ENCODE peak calls at places on chromosome 1, in ten cellular contexts. I, C, Q, P, R, S, H, A, N and K are unnamed samples.

GRCh38 chr1:30511563-30512252 is 211.7 kb downstream of the MATN1 start:
- DNase-seq in N (no peak), R (no peak), C (no peak), A (no peak), P (no peak), H (no peak), S (no peak), I (no peak), Q (no peak), K (no peak)

GRCh38 chr1:54872041-54872342 is 15.0 kb downstream of the DHCR24 start:
- DNase-seq in S (no peak), N (no peak), A (no peak), R (no peak), Q (no peak), H (no peak), C (peak), I (no peak), P (no peak), K (no peak)

GRCh38 chr1:168585191-168585590 is 8.8 kb downstream of the XCL1 start:
- DNase-seq in S (no peak), I (no peak), Q (peak), P (no peak), C (no peak), R (no peak), A (no peak), N (no peak), H (no peak), K (no peak)

GRCh38 chr1:3383679-3384078 is 70.8 kb upstream of the ARHGEF16 start:
- DNase-seq in N (no peak), S (no peak), A (no peak), Q (no peak), R (no peak), C (no peak), P (no peak), H (no peak), I (no peak), K (no peak)

GRCh38 chr1:39395357-39395831 is 96.0 kb upstream of the BMP8A start:
- DNase-seq in S (no peak), I (peak), A (no peak), P (no peak), C (no peak), H (no peak), N (peak), R (no peak), Q (peak), K (peak)

GRCh38 chr1:216005916-216006315 is 417.3 kb downstream of the USH2A start:
- DNase-seq in A (no peak), I (no peak), H (no peak), P (no peak), R (no peak), N (peak), C (no peak), S (no peak), Q (no peak), K (no peak)

GRCh38 chr1:229388876-229389580 is 44.9 kb downstream of the ACTA1 start:
- DNase-seq in P (no peak), C (no peak), S (no peak), Q (no peak), R (no peak), N (peak), I (no peak), A (no peak), H (no peak), K (no peak)

GRCh38 chr1:241817331-241817792 is 30.6 kb upstream of the EXO1 start:
- DNase-seq in N (peak), S (no peak), I (no peak), C (no peak), H (no peak), P (no peak), A (no peak), Q (no peak), R (no peak), K (no peak)

GRCh38 chr1:60833173-60833572 is 249.2 kb upstream of the NFIA start:
- DNase-seq in S (no peak), P (no peak), C (no peak), H (no peak), Q (peak), N (no peak), R (no peak), I (peak), A (no peak), K (no peak)

GRCh38 chr1:159892944-159893343 is 7.0 kb downstream of the CFAP45 start:
- DNase-seq in S (no peak), A (no peak), R (no peak), H (no peak), N (no peak), Q (no peak), P (peak), I (peak), C (no peak), K (no peak)

GRCh38 chr1:66450043-66450514 is 83.9 kb upstream of the SGIP1 start:
- DNase-seq in R (no peak), H (peak), S (no peak), Q (peak), P (no peak), C (no peak), A (no peak), I (no peak), N (peak), K (no peak)

GRCh38 chr1:2404890-2405511 is 7.4 kb downstream of the PEX10 start:
- DNase-seq in H (no peak), C (no peak), R (no peak), A (no peak), Q (no peak), P (no peak), S (no peak), I (no peak), N (peak), K (no peak)

GRCh38 chr1:25616932-25617625 is 488 bp downstream of the MAN1C1 start:
- DNase-seq in A (no peak), I (no peak), P (peak), Q (no peak), H (peak), S (peak), C (peak), N (no peak), R (no peak), K (no peak)

GRCh38 chr1:112698366-112699310 is 8.3 kb downstream of the RHOC start:
- DNase-seq in A (no peak), C (no peak), H (no peak), Q (no peak), R (no peak), P (no peak), I (peak), S (no peak), N (no peak), K (no peak)

DNA sequence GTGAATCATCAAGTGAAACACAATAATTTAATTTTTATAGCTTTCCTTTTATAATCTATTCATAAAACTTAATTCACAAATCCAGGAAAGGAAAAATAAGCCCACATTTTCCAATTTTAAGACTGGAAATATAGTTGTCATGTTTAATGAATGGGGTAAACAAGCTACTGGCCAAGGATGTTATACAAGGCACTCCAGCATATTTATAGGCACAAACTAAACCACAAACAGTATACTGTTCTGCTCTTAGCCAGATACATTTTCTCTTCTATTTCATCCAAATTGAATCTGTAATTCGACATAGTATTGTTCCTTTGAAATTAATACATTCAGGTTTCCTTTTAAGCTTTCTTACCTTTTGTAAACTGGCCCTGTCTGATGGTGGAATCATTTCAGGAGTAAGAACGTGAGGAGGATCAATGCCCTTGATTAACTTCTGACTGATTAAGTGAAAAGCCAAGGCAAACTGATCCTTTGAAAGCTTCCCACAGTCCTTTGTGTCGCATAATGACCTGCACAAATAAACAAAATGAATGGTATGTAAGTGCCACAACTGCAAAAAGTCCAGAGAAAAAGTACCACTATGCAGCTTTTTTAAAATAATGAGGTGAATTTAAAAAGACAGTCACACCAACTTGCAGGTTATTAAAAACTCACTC is 74.4 kb downstream of the EPS15 start:
- DNase-seq in A (no peak), N (no peak), R (no peak), I (no peak), Q (no peak), S (no peak), H (no peak), P (no peak), C (peak), K (no peak)
- H3K27ac ChIP-seq in A (peak), N (no peak), R (no peak), I (no peak), Q (no peak), S (peak), H (no peak), P (no peak), C (peak), K (no peak)

DNA sequence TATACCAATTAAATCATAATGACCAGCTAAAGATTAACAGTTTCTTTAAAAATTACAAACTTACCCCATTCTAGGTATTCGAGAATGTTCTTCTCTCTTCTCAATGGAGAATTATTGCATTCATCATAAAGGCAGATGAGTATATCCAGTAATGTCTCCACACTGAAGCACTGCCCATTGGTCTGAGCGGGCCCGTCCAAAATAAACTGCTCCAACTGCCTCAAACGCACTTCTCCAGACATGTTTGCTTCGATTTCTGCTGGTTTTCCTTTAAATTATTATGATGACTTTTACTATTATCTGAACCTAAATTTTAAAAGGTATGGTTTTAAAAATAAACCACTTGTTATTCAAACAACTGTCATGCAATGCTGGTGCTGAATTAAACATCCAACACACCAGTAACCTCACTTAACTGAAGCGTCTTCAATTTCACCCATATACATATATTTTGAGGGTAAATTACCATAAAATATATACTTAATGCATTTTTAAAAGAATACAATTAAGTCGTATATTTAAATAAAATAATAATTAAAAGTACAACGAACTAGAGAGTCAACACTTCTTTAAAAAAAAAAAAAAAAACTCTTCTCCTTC is 1.3 kb downstream of the CDC42BPA start:
- DNase-seq in Q (no peak), R (no peak), N (peak), A (no peak), P (no peak), I (no peak), C (peak), S (no peak), H (peak), K (no peak)
- H3K27ac ChIP-seq in Q (peak), R (peak), N (peak), A (peak), P (no peak), I (peak), C (no peak), S (peak), H (peak), K (peak)

DNA sequence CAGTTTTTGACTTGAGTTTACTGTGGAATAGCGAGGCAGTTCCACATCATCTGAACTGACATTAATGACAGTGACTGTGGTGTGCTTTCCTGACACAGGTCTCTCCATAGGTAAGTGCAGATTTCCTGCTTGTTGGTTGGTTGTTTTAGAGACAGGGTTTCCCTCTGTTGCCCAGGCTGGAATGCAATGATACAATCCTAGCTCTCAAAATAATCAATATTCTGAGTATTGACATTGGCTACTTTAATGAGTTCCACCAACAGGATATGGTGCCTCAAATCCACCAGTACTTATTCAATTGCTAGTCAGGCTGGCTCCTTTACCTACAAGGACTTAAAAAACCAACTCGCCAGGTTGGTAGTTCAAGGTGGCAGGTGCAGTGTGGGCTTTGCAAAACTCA is 63.8 kb downstream of the CLSTN1 start:
- DNase-seq in R (no peak), I (no peak), A (no peak), C (no peak), P (no peak), N (no peak), S (no peak), Q (no peak), H (no peak), K (no peak)
- H3K27ac ChIP-seq in R (no peak), I (no peak), A (no peak), C (no peak), P (no peak), N (no peak), S (no peak), Q (peak), H (no peak), K (no peak)

DNA sequence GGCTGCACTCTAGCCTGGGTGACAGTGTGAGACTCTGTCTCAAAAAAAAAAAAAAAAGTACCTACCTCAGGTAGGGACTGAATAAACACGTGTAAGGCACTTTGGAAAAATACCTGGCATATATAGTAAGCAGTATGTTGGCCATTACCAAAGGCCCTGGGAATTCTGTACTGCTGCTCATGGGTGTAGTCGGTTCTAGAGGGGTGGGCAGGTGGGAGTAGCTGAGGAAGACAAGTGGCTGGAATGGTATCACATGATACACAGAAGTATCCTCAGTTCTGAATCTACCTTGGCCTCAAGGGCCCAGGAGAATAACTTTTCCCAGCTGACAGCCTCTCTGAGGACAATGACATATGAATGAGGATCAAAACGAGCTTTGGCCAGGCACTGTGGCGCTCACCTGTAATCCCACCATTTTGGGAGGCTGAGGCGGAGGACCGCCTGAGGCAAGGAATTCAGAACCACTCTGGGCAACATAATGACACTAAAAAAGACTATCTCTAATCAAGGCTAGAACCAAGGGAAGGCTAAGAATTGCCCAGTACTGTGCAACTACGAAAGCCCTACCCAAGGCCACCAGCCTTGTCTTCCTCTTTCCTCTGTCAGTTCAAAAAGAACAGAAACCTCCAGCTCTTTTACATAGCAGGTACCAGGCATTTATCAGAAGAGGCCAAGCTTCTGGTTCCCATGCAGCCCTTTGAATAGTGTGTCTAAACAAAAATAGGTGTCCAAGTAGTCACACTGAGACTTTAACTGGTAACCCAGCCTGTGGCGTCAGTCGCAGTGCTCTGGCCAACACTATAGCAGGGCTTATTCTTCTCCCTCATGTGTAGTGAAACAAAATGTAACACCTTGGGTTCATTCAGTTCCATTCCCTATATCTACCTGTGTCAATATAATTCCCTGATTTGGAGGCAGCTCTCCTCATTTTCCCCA is 10.2 kb downstream of the MMACHC start:
- DNase-seq in P (no peak), A (no peak), S (no peak), Q (no peak), R (no peak), N (no peak), H (no peak), I (no peak), C (no peak), K (no peak)
- H3K27ac ChIP-seq in P (no peak), A (peak), S (no peak), Q (no peak), R (no peak), N (no peak), H (no peak), I (no peak), C (no peak), K (peak)